ENCODE peak calls at places on chromosomes 6 and 20, in ten cellular contexts. One of them, this sample, is unnamed.

GRCh38 chr20:23002276-23002675 is 32.8 kb upstream of the SSTR4 start:
- DNase-seq in spleen: no peak
- DNase-seq in A549: no peak
- DNase-seq in heart left ventricle: no peak
- DNase-seq in sigmoid colon: no peak
- DNase-seq in tibial nerve: no peak
- DNase-seq in stomach: no peak
- DNase-seq in uterus: no peak
- DNase-seq in HCT116: no peak
- DNase-seq in K562: no peak
- DNase-seq in this sample: peak; percentile 67

GRCh38 chr6:145763742-145764141 is 28.4 kb upstream of the EPM2A start:
- DNase-seq in spleen: no peak
- DNase-seq in A549: no peak
- DNase-seq in heart left ventricle: no peak
- DNase-seq in sigmoid colon: no peak
- DNase-seq in tibial nerve: no peak
- DNase-seq in stomach: no peak
- DNase-seq in uterus: no peak
- DNase-seq in HCT116: no peak
- DNase-seq in K562: no peak
- DNase-seq in this sample: no peak

GRCh38 chr6:25218346-25218745 is 60.8 kb upstream of the CARMIL1 start:
- DNase-seq in spleen: peak; percentile 60
- DNase-seq in A549: no peak
- DNase-seq in heart left ventricle: no peak
- DNase-seq in sigmoid colon: no peak
- DNase-seq in tibial nerve: no peak
- DNase-seq in stomach: no peak
- DNase-seq in uterus: no peak
- DNase-seq in HCT116: no peak
- DNase-seq in K562: no peak
- DNase-seq in this sample: no peak

GRCh38 chr20:10651227-10651990 is 22.4 kb downstream of the JAG1 start:
- DNase-seq in spleen: no peak
- DNase-seq in A549: no peak
- DNase-seq in heart left ventricle: peak; percentile 47
- DNase-seq in sigmoid colon: peak; percentile 85
- DNase-seq in tibial nerve: peak; percentile 49
- DNase-seq in stomach: no peak
- DNase-seq in uterus: peak; percentile 55
- DNase-seq in HCT116: no peak
- DNase-seq in K562: no peak
- DNase-seq in this sample: no peak

GRCh38 chr6:136922680-136922996 is 537 bp downstream of the SLC35D3 start:
- DNase-seq in spleen: no peak
- DNase-seq in A549: peak; percentile 5
- DNase-seq in heart left ventricle: no peak
- DNase-seq in sigmoid colon: no peak
- DNase-seq in tibial nerve: no peak
- DNase-seq in stomach: no peak
- DNase-seq in uterus: no peak
- DNase-seq in HCT116: no peak
- DNase-seq in K562: no peak
- DNase-seq in this sample: no peak

GRCh38 chr20:1471242-1471641 is 4.6 kb upstream of the NSFL1C start:
- DNase-seq in spleen: no peak
- DNase-seq in A549: no peak
- DNase-seq in heart left ventricle: no peak
- DNase-seq in sigmoid colon: no peak
- DNase-seq in tibial nerve: no peak
- DNase-seq in stomach: no peak
- DNase-seq in uterus: no peak
- DNase-seq in HCT116: no peak
- DNase-seq in K562: no peak
- DNase-seq in this sample: no peak

GRCh38 chr20:15916623-15917022 is 656.6 kb downstream of the KIF16B start:
- DNase-seq in spleen: no peak
- DNase-seq in A549: no peak
- DNase-seq in heart left ventricle: no peak
- DNase-seq in sigmoid colon: no peak
- DNase-seq in tibial nerve: no peak
- DNase-seq in stomach: no peak
- DNase-seq in uterus: no peak
- DNase-seq in HCT116: no peak
- DNase-seq in K562: no peak
- DNase-seq in this sample: no peak

GRCh38 chr6:26071135-26071534 is 16.1 kb upstream of the HFE start:
- DNase-seq in spleen: no peak
- DNase-seq in A549: no peak
- DNase-seq in heart left ventricle: no peak
- DNase-seq in sigmoid colon: no peak
- DNase-seq in tibial nerve: no peak
- DNase-seq in stomach: no peak
- DNase-seq in uterus: no peak
- DNase-seq in HCT116: no peak
- DNase-seq in K562: no peak
- DNase-seq in this sample: no peak

GRCh38 chr6:4071330-4071729 is 7.6 kb downstream of the FAM217A start:
- DNase-seq in spleen: no peak
- DNase-seq in A549: no peak
- DNase-seq in heart left ventricle: no peak
- DNase-seq in sigmoid colon: no peak
- DNase-seq in tibial nerve: no peak
- DNase-seq in stomach: no peak
- DNase-seq in uterus: no peak
- DNase-seq in HCT116: no peak
- DNase-seq in K562: no peak
- DNase-seq in this sample: no peak

GRCh38 chr6:4069199-4069598 is 9.7 kb downstream of the FAM217A start:
- DNase-seq in spleen: no peak
- DNase-seq in A549: no peak
- DNase-seq in heart left ventricle: no peak
- DNase-seq in sigmoid colon: no peak
- DNase-seq in tibial nerve: no peak
- DNase-seq in stomach: no peak
- DNase-seq in uterus: no peak
- DNase-seq in HCT116: no peak
- DNase-seq in K562: no peak
- DNase-seq in this sample: no peak

GRCh38 chr6:4067673-4068072 is 11.3 kb downstream of the FAM217A start:
- DNase-seq in spleen: no peak
- DNase-seq in A549: no peak
- DNase-seq in heart left ventricle: no peak
- DNase-seq in sigmoid colon: no peak
- DNase-seq in tibial nerve: no peak
- DNase-seq in stomach: no peak
- DNase-seq in uterus: no peak
- DNase-seq in HCT116: no peak
- DNase-seq in K562: no peak
- DNase-seq in this sample: no peak

GRCh38 chr6:4066029-4066755 is 12.7 kb downstream of the FAM217A start:
- DNase-seq in spleen: no peak
- DNase-seq in A549: no peak
- DNase-seq in heart left ventricle: no peak
- DNase-seq in sigmoid colon: no peak
- DNase-seq in tibial nerve: no peak
- DNase-seq in stomach: no peak
- DNase-seq in uterus: no peak
- DNase-seq in HCT116: no peak
- DNase-seq in K562: no peak
- DNase-seq in this sample: no peak
- TF ChIP-seq POLR2A in spleen: no peak
- TF ChIP-seq POLR2A in A549: no peak
- TF ChIP-seq POLR2A in heart left ventricle: no peak
- TF ChIP-seq POLR2A in sigmoid colon: no peak
- TF ChIP-seq POLR2A in tibial nerve: no peak
- TF ChIP-seq POLR2A in stomach: no peak
- TF ChIP-seq POLR2A in uterus: no peak
- TF ChIP-seq POLR2A in HCT116: no peak
- TF ChIP-seq POLR2A in K562: peak; percentile 68
- TF ChIP-seq POLR2A in this sample: no peak

DNA sequence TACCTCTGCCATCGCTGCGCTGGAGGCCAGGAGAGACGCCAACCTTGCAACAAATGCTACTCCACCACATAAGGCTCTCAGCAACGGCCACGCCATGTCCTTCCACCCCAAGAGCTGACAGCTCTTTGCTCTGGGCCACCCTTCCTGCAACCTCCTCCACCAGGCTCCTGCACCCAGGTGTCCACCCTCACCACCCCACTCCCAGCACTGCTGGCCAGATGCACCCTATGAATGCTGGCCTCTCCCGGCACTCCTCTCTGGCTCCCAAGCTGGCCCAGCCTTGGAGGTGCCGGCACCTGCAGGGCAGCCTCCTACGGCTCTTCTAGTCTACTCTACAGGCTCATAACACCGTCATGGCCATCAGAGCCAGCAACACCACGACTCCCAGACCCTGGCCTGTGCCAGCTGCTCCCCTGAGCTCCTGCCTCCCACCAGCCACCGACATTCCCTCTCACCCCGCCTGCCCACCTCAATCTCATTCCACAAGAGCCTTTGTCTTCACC is 11.2 kb downstream of the TAF4 start:
- DNase-seq in spleen: peak; percentile 51
- DNase-seq in A549: no peak
- DNase-seq in heart left ventricle: no peak
- DNase-seq in sigmoid colon: no peak
- DNase-seq in tibial nerve: no peak
- DNase-seq in stomach: no peak
- DNase-seq in uterus: no peak
- DNase-seq in HCT116: no peak
- DNase-seq in K562: peak; percentile 7
- DNase-seq in this sample: no peak
- H3K27ac ChIP-seq in spleen: no peak overlapping the region
- H3K27ac ChIP-seq in A549: no peak overlapping the region
- H3K27ac ChIP-seq in heart left ventricle: no peak overlapping the region
- H3K27ac ChIP-seq in sigmoid colon: no peak overlapping the region
- H3K27ac ChIP-seq in tibial nerve: no peak overlapping the region
- H3K27ac ChIP-seq in stomach: no peak overlapping the region
- H3K27ac ChIP-seq in uterus: no peak overlapping the region
- H3K27ac ChIP-seq in HCT116: no peak overlapping the region
- H3K27ac ChIP-seq in K562: no peak overlapping the region
- H3K27ac ChIP-seq in this sample: no peak overlapping the region

GRCh38 chr6:53300656-53301551 is 47.8 kb downstream of the ELOVL5 start:
- DNase-seq in spleen: peak; percentile 80
- DNase-seq in A549: no peak
- DNase-seq in heart left ventricle: peak; percentile 44
- DNase-seq in sigmoid colon: no peak
- DNase-seq in tibial nerve: no peak
- DNase-seq in stomach: no peak
- DNase-seq in uterus: no peak
- DNase-seq in HCT116: no peak
- DNase-seq in K562: no peak
- DNase-seq in this sample: no peak

GRCh38 chr6:53306819-53307347 is 41.9 kb downstream of the ELOVL5 start:
- DNase-seq in spleen: no peak
- DNase-seq in A549: no peak
- DNase-seq in heart left ventricle: no peak
- DNase-seq in sigmoid colon: no peak
- DNase-seq in tibial nerve: no peak
- DNase-seq in stomach: no peak
- DNase-seq in uterus: no peak
- DNase-seq in HCT116: no peak
- DNase-seq in K562: no peak
- DNase-seq in this sample: no peak

GRCh38 chr6:53301801-53302537 is 46.8 kb downstream of the ELOVL5 start:
- DNase-seq in spleen: no peak
- DNase-seq in A549: no peak
- DNase-seq in heart left ventricle: no peak
- DNase-seq in sigmoid colon: no peak
- DNase-seq in tibial nerve: no peak
- DNase-seq in stomach: no peak
- DNase-seq in uterus: no peak
- DNase-seq in HCT116: no peak
- DNase-seq in K562: no peak
- DNase-seq in this sample: no peak

GRCh38 chr6:53299331-53299835 is 49.4 kb downstream of the ELOVL5 start:
- DNase-seq in spleen: no peak
- DNase-seq in A549: no peak
- DNase-seq in heart left ventricle: no peak
- DNase-seq in sigmoid colon: no peak
- DNase-seq in tibial nerve: no peak
- DNase-seq in stomach: no peak
- DNase-seq in uterus: no peak
- DNase-seq in HCT116: no peak
- DNase-seq in K562: no peak
- DNase-seq in this sample: no peak

DNA sequence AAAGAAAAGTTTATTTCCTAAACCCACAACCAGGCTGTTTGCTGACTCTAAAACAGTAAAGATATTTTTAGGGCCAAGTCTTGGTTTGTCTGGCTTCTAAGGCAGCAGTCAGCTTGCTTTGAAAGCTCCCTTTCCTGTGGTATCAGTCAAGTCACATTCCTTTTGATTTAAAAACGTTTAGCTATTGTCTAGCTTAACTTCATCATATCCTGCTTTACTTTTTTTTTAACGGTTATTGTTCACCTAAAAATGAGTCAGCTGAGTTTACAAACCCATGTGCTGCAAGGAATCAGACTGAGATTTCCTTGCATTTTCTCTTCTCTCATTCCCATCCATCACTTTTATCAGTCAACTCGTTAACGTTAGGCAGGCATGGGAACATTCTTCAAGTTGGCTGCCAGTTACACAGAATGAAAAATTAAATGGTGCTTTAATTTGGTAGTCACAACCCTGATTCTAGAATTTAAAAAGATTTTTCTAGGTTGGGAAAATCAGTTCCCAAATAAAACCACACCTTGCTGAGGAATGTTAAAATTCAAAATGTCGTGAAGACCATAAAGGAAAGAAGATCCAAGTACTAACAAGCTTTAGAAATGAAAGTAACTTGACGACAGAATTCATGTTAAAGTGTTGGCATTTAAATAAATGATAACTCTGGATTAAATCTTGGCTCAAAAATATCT is 45.9 kb downstream of the ELOVL5 start:
- DNase-seq in spleen: no peak
- DNase-seq in A549: no peak
- DNase-seq in heart left ventricle: no peak
- DNase-seq in sigmoid colon: no peak
- DNase-seq in tibial nerve: no peak
- DNase-seq in stomach: no peak
- DNase-seq in uterus: no peak
- DNase-seq in HCT116: no peak
- DNase-seq in K562: no peak
- DNase-seq in this sample: no peak
- TF ChIP-seq POLR2A in spleen: no peak
- TF ChIP-seq POLR2A in A549: no peak
- TF ChIP-seq POLR2A in heart left ventricle: no peak
- TF ChIP-seq POLR2A in sigmoid colon: no peak
- TF ChIP-seq POLR2A in tibial nerve: no peak
- TF ChIP-seq POLR2A in stomach: no peak
- TF ChIP-seq POLR2A in uterus: peak; percentile 62
- TF ChIP-seq POLR2A in HCT116: no peak
- TF ChIP-seq POLR2A in K562: no peak
- TF ChIP-seq POLR2A in this sample: no peak

DNA sequence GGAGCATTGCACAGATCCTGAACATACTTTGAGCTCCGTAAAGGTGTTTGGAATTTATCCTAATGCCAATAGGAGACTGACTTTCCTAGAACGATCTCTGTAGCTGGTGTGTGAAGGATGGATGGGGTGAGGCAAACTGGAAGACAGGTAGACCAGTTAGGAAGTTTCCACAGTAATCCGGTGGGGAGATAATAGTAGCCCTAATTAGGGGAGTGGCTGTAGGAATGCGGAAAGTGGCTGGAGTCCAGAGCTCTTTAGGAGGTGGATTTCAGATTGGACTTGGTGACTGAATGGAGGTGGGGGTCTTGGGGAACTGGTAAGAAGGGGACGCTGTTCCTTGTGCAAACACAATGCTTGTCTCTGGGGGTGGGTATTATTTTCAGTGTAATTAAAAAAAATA is 146.3 kb downstream of the SOX4 start:
- DNase-seq in spleen: no peak
- DNase-seq in A549: no peak
- DNase-seq in heart left ventricle: no peak
- DNase-seq in sigmoid colon: no peak
- DNase-seq in tibial nerve: no peak
- DNase-seq in stomach: no peak
- DNase-seq in uterus: no peak
- DNase-seq in HCT116: no peak
- DNase-seq in K562: no peak
- DNase-seq in this sample: no peak
- H3K27ac ChIP-seq in spleen: no peak overlapping the region
- H3K27ac ChIP-seq in A549: peak overlapping the region; percentile 74
- H3K27ac ChIP-seq in heart left ventricle: no peak overlapping the region
- H3K27ac ChIP-seq in sigmoid colon: no peak overlapping the region
- H3K27ac ChIP-seq in tibial nerve: no peak overlapping the region
- H3K27ac ChIP-seq in stomach: no peak overlapping the region
- H3K27ac ChIP-seq in uterus: no peak overlapping the region
- H3K27ac ChIP-seq in HCT116: no peak overlapping the region
- H3K27ac ChIP-seq in K562: no peak overlapping the region
- H3K27ac ChIP-seq in this sample: no peak overlapping the region